ENCODE peak calls at places on chromosomes 16 and 17, in ten cellular contexts. C is mesendoderm, K is testis, V is adrenal gland, I is colonic mucosa, T is endodermal cell, H is MM.1S, B is HCT116, J is heart right ventricle, W is cardiac muscle cell. O is an unnamed sample. For H3K4me1 and H3K27me3, the result is how much of the 10 kb centered on the place peaks cover.

GRCh38 chr17:34673516-34673915 is 94.1 kb downstream of the TMEM132E start:
- DNase-seq in C (no peak), K (no peak), V (no peak), I (no peak), T (no peak), H (no peak), B (no peak), J (no peak), W (no peak), O (no peak)

GRCh38 chr16:57764341-57765159 is 29.0 kb downstream of the KATNB1 start:
- DNase-seq in C (peak), K (peak), V (peak), I (no peak), T (peak), H (peak), B (peak), J (no peak), W (peak), O (peak)

GRCh38 chr17:71632328-71632727 is 488.5 kb upstream of the SOX9 start:
- DNase-seq in C (no peak), K (no peak), V (no peak), I (no peak), T (no peak), H (no peak), B (peak), J (no peak), W (no peak), O (no peak)

GRCh38 chr17:37571674-37572073 is 37.5 kb downstream of the SYNRG start:
- DNase-seq in C (no peak), K (no peak), V (no peak), I (no peak), T (no peak), H (no peak), B (no peak), J (no peak), W (no peak), O (no peak)

GRCh38 chr17:50255766-50256480 is 18.3 kb upstream of the TMEM92 start:
- DNase-seq in C (no peak), K (no peak), V (no peak), I (no peak), T (peak), H (no peak), B (no peak), J (no peak), W (no peak), O (no peak)

GRCh38 chr17:75641343-75641742 is 8.1 kb downstream of the SMIM5 start:
- DNase-seq in C (no peak), K (no peak), V (no peak), I (no peak), T (peak), H (no peak), B (no peak), J (no peak), W (no peak), O (peak)

GRCh38 chr16:77760800-77761199 is 27.6 kb upstream of the VAT1L start:
- DNase-seq in C (peak), K (no peak), V (peak), I (no peak), T (no peak), H (no peak), B (no peak), J (no peak), W (no peak), O (no peak)

GRCh38 chr17:8137645-8138342 is 13.9 kb upstream of the HES7 start:
- DNase-seq in C (no peak), K (no peak), V (no peak), I (peak), T (no peak), H (no peak), B (no peak), J (no peak), W (no peak), O (no peak)

GRCh38 chr17:30104575-30105339 is 11.9 kb upstream of the NSRP1 start:
- DNase-seq in C (peak), K (peak), V (peak), I (peak), T (peak), H (peak), B (peak), J (peak), W (peak), O (peak)

DNA sequence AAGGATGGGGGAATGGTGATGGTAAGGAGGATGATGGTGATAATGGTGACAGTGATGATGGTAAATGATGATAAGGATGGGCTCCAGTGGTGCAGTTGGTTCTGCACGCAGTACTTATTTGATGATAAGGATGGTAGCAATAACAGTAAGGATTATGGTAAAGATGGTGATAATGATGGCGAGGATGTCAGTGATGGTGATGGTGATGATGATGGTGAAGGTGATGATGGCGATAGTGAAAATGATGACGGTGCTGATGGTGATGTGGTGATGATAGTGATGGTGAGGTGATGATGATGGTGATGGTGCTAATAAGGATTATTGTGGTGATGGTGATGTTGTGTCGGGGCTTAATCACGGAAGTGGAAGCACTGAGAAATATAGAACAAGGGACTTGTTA is 103.7 kb downstream of the C16orf95 start:
- DNase-seq in C (no peak), K (no peak), V (no peak), I (no peak), T (no peak), H (no peak), B (no peak), J (no peak), W (no peak), O (no peak)
- H3K4me1 ChIP-seq in C (under half), K (under half), V (under half), I (under half), T (under half), H (under half), B (under half), J (under half), W (under half), O (under half)

GRCh38 chr16:48813485-48813884 is 203.5 kb upstream of the N4BP1 start:
- DNase-seq in C (no peak), K (no peak), V (no peak), I (no peak), T (no peak), H (no peak), B (no peak), J (no peak), W (no peak), O (no peak)

GRCh38 chr16:48812856-48813255 is 202.9 kb upstream of the N4BP1 start:
- DNase-seq in C (no peak), K (no peak), V (no peak), I (no peak), T (no peak), H (no peak), B (no peak), J (no peak), W (no peak), O (no peak)

GRCh38 chr16:48810436-48810802 is 200.4 kb upstream of the N4BP1 start:
- DNase-seq in C (no peak), K (no peak), V (no peak), I (no peak), T (no peak), H (no peak), B (no peak), J (no peak), W (no peak), O (no peak)

GRCh38 chr16:48810803-48811453 is 200.9 kb upstream of the N4BP1 start:
- DNase-seq in C (no peak), K (no peak), V (no peak), I (no peak), T (peak), H (no peak), B (no peak), J (no peak), W (no peak), O (no peak)

DNA sequence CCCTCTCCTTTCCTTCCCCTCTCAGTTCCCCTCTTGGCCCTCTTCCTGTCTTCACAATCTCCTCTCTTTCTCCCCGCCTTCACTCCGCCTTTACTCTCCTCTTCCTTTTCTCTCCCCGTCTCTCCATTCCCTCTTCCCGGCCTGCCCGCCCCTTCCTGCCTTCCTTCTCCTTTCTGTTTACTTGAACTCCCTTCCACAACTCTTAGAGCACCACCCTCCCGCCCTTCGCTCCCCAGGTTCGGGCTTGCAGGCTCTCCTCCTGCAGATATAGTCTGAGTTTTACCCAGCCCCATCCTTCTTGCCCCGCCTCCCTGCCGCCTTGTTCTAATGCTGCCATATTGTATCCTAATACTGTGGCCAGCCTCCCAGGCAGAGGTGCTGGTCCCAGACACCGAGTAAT is 201.5 kb upstream of the N4BP1 start:
- DNase-seq in C (peak), K (peak), V (no peak), I (no peak), T (peak), H (no peak), B (no peak), J (no peak), W (no peak), O (no peak)
- H3K27me3 ChIP-seq in C (under half), K (under half), V (under half), I (under half), T (half or more), H (under half), B (under half), J (half or more), W (half or more), O (under half)

DNA sequence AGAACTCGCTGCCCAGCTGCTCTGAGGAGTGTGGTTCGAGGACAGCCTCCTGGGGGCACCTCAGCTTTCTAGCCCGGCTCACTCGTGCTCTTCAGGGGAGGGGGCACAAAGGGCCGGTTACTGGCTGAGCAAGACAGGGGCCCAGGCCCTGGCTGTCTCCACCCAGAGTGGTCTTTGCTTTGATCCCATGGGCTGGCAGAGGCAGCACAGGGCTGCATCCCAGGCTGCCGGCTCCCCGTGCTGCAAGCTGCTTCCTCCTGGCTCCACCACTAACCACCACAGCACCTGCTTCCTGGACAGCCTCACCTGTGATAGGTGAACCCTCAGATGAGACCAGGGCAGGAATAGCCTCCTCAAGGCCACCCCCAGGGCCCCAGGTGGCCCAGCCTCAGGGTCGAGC is 6.8 kb downstream of the SPPL2C start:
- DNase-seq in C (no peak), K (no peak), V (no peak), I (no peak), T (no peak), H (peak), B (no peak), J (no peak), W (no peak), O (no peak)
- H3K4me1 ChIP-seq in C (under half), K (under half), V (under half), I (under half), T (under half), H (under half), B (under half), J (under half), W (under half), O (under half)

GRCh38 chr17:79111097-79111496 is 36.5 kb downstream of the ENGASE start:
- DNase-seq in C (no peak), K (no peak), V (no peak), I (no peak), T (no peak), H (no peak), B (no peak), J (no peak), W (no peak), O (no peak)

GRCh38 chr17:79109584-79109983 is 35.0 kb downstream of the ENGASE start:
- DNase-seq in C (peak), K (no peak), V (no peak), I (no peak), T (peak), H (no peak), B (no peak), J (no peak), W (no peak), O (no peak)

GRCh38 chr17:79113699-79114098 is 39.1 kb downstream of the ENGASE start:
- DNase-seq in C (no peak), K (no peak), V (no peak), I (no peak), T (no peak), H (no peak), B (no peak), J (no peak), W (no peak), O (no peak)

GRCh38 chr17:79114455-79115301 is 40.1 kb downstream of the ENGASE start:
- DNase-seq in C (peak), K (peak), V (peak), I (peak), T (peak), H (no peak), B (no peak), J (peak), W (peak), O (peak)

GRCh38 chr17:79112471-79112870 is 37.8 kb downstream of the ENGASE start:
- DNase-seq in C (no peak), K (no peak), V (no peak), I (no peak), T (no peak), H (no peak), B (no peak), J (no peak), W (no peak), O (no peak)
- H3K27me3 ChIP-seq in C (under half), K (under half), V (under half), I (under half), T (under half), H (half or more), B (under half), J (half or more), W (under half), O (under half)

GRCh38 chr16:75022567-75022966 is 23.7 kb downstream of the ZNRF1 start:
- DNase-seq in C (no peak), K (no peak), V (no peak), I (peak), T (no peak), H (no peak), B (no peak), J (no peak), W (no peak), O (no peak)
- H3K4me1 ChIP-seq in C (under half), K (under half), V (under half), I (under half), T (under half), H (under half), B (under half), J (under half), W (under half), O (under half)

GRCh38 chr17:57810740-57811632 is 38.9 kb downstream of the MRPS23 start:
- DNase-seq in C (no peak), K (peak), V (peak), I (peak), T (peak), H (no peak), B (no peak), J (peak), W (peak), O (peak)

GRCh38 chr17:57811633-57812280 is 38.1 kb downstream of the MRPS23 start:
- DNase-seq in C (no peak), K (no peak), V (no peak), I (no peak), T (peak), H (no peak), B (peak), J (no peak), W (no peak), O (no peak)

GRCh38 chr17:57806083-57806830 is 43.6 kb downstream of the MRPS23 start:
- DNase-seq in C (no peak), K (no peak), V (no peak), I (no peak), T (peak), H (no peak), B (no peak), J (no peak), W (no peak), O (no peak)

GRCh38 chr17:57808882-57809281 is 41.0 kb downstream of the MRPS23 start:
- DNase-seq in C (no peak), K (no peak), V (no peak), I (no peak), T (peak), H (no peak), B (no peak), J (no peak), W (no peak), O (no peak)

GRCh38 chr17:57809879-57810278 is 40.0 kb downstream of the MRPS23 start:
- DNase-seq in C (no peak), K (no peak), V (no peak), I (no peak), T (peak), H (no peak), B (no peak), J (no peak), W (peak), O (no peak)
- H3K27me3 ChIP-seq in C (under half), K (under half), V (under half), I (under half), T (under half), H (under half), B (under half), J (under half), W (under half), O (under half)

GRCh38 chr16:2025878-2026460 is 733 bp upstream of the NHERF2 start:
- DNase-seq in C (no peak), K (no peak), V (no peak), I (no peak), T (no peak), H (peak), B (no peak), J (no peak), W (no peak), O (peak)
- H3K4me1 ChIP-seq in C (under half), K (under half), V (under half), I (under half), T (under half), H (under half), B (half or more), J (half or more), W (under half), O (under half)

GRCh38 chr16:85984947-85985451 is 86.0 kb downstream of the IRF8 start:
- DNase-seq in C (no peak), K (no peak), V (peak), I (peak), T (peak), H (no peak), B (no peak), J (no peak), W (no peak), O (peak)
- H3K27me3 ChIP-seq in C (under half), K (under half), V (under half), I (under half), T (under half), H (half or more), B (half or more), J (half or more), W (under half), O (under half)

O was measured in right cardiac atrium.